ENCODE peak calls at places on chromosomes 1 and 21, in eight cellular contexts. One of them, this sample, is unnamed. For H3K27me3, the result is how much of the 10 kb centered on the place peaks cover.

GRCh38 chr1:5572794-5573193 is 419.4 kb downstream of the NPHP4 start:
- DNase-seq in gastrocnemius medialis: no peak
- DNase-seq in hepatocyte: no peak
- DNase-seq in mammary epithelial cell: no peak
- DNase-seq in cardiac muscle cell: no peak
- DNase-seq in Peyer's patch: no peak
- DNase-seq in pancreas: no peak
- DNase-seq in HepG2: no peak
- DNase-seq in this sample: peak

GRCh38 chr1:19612516-19612915 is 31.6 kb upstream of the NBL1 start:
- DNase-seq in gastrocnemius medialis: no peak
- DNase-seq in hepatocyte: no peak
- DNase-seq in mammary epithelial cell: no peak
- DNase-seq in cardiac muscle cell: no peak
- DNase-seq in Peyer's patch: no peak
- DNase-seq in pancreas: no peak
- DNase-seq in HepG2: no peak
- DNase-seq in this sample: peak

GRCh38 chr1:33905241-33905640 is 41.4 kb downstream of the HMGB4 start:
- DNase-seq in gastrocnemius medialis: no peak
- DNase-seq in hepatocyte: no peak
- DNase-seq in mammary epithelial cell: no peak
- DNase-seq in cardiac muscle cell: no peak
- DNase-seq in Peyer's patch: no peak
- DNase-seq in pancreas: no peak
- DNase-seq in HepG2: no peak
- DNase-seq in this sample: no peak

GRCh38 chr1:185646202-185646683 is 87.9 kb upstream of the HMCN1 start:
- DNase-seq in gastrocnemius medialis: no peak
- DNase-seq in hepatocyte: peak
- DNase-seq in mammary epithelial cell: peak
- DNase-seq in cardiac muscle cell: peak
- DNase-seq in Peyer's patch: no peak
- DNase-seq in pancreas: peak
- DNase-seq in HepG2: peak
- DNase-seq in this sample: peak

GRCh38 chr21:31255036-31255435 is 89.0 kb downstream of the TIAM1 start:
- DNase-seq in gastrocnemius medialis: no peak
- DNase-seq in hepatocyte: no peak
- DNase-seq in mammary epithelial cell: no peak
- DNase-seq in cardiac muscle cell: no peak
- DNase-seq in Peyer's patch: no peak
- DNase-seq in pancreas: no peak
- DNase-seq in HepG2: no peak
- DNase-seq in this sample: no peak

GRCh38 chr1:165815725-165816124 is 11.7 kb upstream of the UCK2 start:
- DNase-seq in gastrocnemius medialis: no peak
- DNase-seq in hepatocyte: peak
- DNase-seq in mammary epithelial cell: no peak
- DNase-seq in cardiac muscle cell: peak
- DNase-seq in Peyer's patch: no peak
- DNase-seq in pancreas: no peak
- DNase-seq in HepG2: no peak
- DNase-seq in this sample: no peak

GRCh38 chr21:31557956-31558838 is 101.3 kb upstream of the SOD1 start:
- DNase-seq in gastrocnemius medialis: no peak
- DNase-seq in hepatocyte: peak
- DNase-seq in mammary epithelial cell: peak
- DNase-seq in cardiac muscle cell: peak
- DNase-seq in Peyer's patch: no peak
- DNase-seq in pancreas: peak
- DNase-seq in HepG2: no peak
- DNase-seq in this sample: peak

GRCh38 chr1:57424231-57425027 is 569 bp upstream of the DAB1 start:
- DNase-seq in gastrocnemius medialis: no peak
- DNase-seq in hepatocyte: peak
- DNase-seq in mammary epithelial cell: no peak
- DNase-seq in cardiac muscle cell: peak
- DNase-seq in Peyer's patch: no peak
- DNase-seq in pancreas: peak
- DNase-seq in HepG2: peak
- DNase-seq in this sample: no peak

GRCh38 chr1:19715334-19716203 is 50.9 kb downstream of the HTR6 start:
- DNase-seq in gastrocnemius medialis: peak
- DNase-seq in hepatocyte: peak
- DNase-seq in mammary epithelial cell: peak
- DNase-seq in cardiac muscle cell: peak
- DNase-seq in Peyer's patch: peak
- DNase-seq in pancreas: peak
- DNase-seq in HepG2: peak
- DNase-seq in this sample: peak

GRCh38 chr1:47940321-47940720 is 56.9 kb downstream of the TRABD2B start:
- DNase-seq in gastrocnemius medialis: no peak
- DNase-seq in hepatocyte: no peak
- DNase-seq in mammary epithelial cell: peak
- DNase-seq in cardiac muscle cell: peak
- DNase-seq in Peyer's patch: no peak
- DNase-seq in pancreas: no peak
- DNase-seq in HepG2: no peak
- DNase-seq in this sample: no peak

GRCh38 chr1:36380003-36380631 is 5.6 kb downstream of the STK40 start:
- DNase-seq in gastrocnemius medialis: no peak
- DNase-seq in hepatocyte: no peak
- DNase-seq in mammary epithelial cell: no peak
- DNase-seq in cardiac muscle cell: no peak
- DNase-seq in Peyer's patch: no peak
- DNase-seq in pancreas: no peak
- DNase-seq in HepG2: peak
- DNase-seq in this sample: no peak

GRCh38 chr1:198018529-198018928 is 101.4 kb downstream of the LHX9 start:
- DNase-seq in gastrocnemius medialis: no peak
- DNase-seq in hepatocyte: peak
- DNase-seq in mammary epithelial cell: peak
- DNase-seq in cardiac muscle cell: peak
- DNase-seq in Peyer's patch: no peak
- DNase-seq in pancreas: no peak
- DNase-seq in HepG2: no peak
- DNase-seq in this sample: no peak

GRCh38 chr1:39720094-39720999 is 18.3 kb upstream of the PPIE start:
- DNase-seq in gastrocnemius medialis: peak
- DNase-seq in hepatocyte: peak
- DNase-seq in mammary epithelial cell: peak
- DNase-seq in cardiac muscle cell: peak
- DNase-seq in Peyer's patch: no peak
- DNase-seq in pancreas: peak
- DNase-seq in HepG2: peak
- DNase-seq in this sample: no peak

GRCh38 chr21:45283019-45283610 is 4.6 kb downstream of the POFUT2 start:
- DNase-seq in gastrocnemius medialis: no peak
- DNase-seq in hepatocyte: no peak
- DNase-seq in mammary epithelial cell: no peak
- DNase-seq in cardiac muscle cell: no peak
- DNase-seq in Peyer's patch: peak
- DNase-seq in pancreas: peak
- DNase-seq in HepG2: no peak
- DNase-seq in this sample: no peak

GRCh38 chr21:45580181-45580575 is 37.9 kb upstream of the SLC19A1 start:
- DNase-seq in gastrocnemius medialis: no peak
- DNase-seq in hepatocyte: no peak
- DNase-seq in mammary epithelial cell: no peak
- DNase-seq in cardiac muscle cell: no peak
- DNase-seq in Peyer's patch: no peak
- DNase-seq in pancreas: no peak
- DNase-seq in HepG2: no peak
- DNase-seq in this sample: peak

GRCh38 chr1:69673301-69673700 is 105.6 kb downstream of the LRRC7 start:
- DNase-seq in gastrocnemius medialis: no peak
- DNase-seq in hepatocyte: no peak
- DNase-seq in mammary epithelial cell: no peak
- DNase-seq in cardiac muscle cell: peak
- DNase-seq in Peyer's patch: no peak
- DNase-seq in pancreas: no peak
- DNase-seq in HepG2: no peak
- DNase-seq in this sample: no peak

GRCh38 chr21:32578107-32578691 is 7.1 kb downstream of the TCP10L start:
- DNase-seq in gastrocnemius medialis: no peak
- DNase-seq in hepatocyte: no peak
- DNase-seq in mammary epithelial cell: peak
- DNase-seq in cardiac muscle cell: peak
- DNase-seq in Peyer's patch: no peak
- DNase-seq in pancreas: no peak
- DNase-seq in HepG2: no peak
- DNase-seq in this sample: peak

GRCh38 chr21:30491963-30492428 is at the start of gene KRTAP19-3:
- DNase-seq in gastrocnemius medialis: no peak
- DNase-seq in hepatocyte: no peak
- DNase-seq in mammary epithelial cell: no peak
- DNase-seq in cardiac muscle cell: no peak
- DNase-seq in Peyer's patch: no peak
- DNase-seq in pancreas: no peak
- DNase-seq in HepG2: no peak
- DNase-seq in this sample: no peak

DNA sequence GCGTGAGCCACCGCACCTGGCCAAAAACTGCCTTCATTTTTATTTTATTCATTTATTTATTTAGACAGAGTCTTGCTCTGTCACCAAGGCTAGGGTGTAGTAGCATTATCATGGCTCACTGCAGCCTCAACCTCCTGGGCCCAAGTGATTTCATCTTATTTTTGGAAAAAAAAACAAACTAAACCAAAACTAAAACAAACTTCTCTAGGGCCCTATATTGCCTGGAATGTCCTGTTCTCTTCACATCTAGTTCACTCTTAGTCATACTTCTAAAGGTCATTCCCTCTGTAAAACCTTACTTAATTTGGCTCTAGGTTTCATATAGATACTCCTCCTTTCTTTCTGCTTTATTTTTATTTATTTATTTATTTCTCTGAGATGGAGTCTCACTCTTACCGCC is 15.6 kb downstream of the RPS27 start:
- DNase-seq in gastrocnemius medialis: no peak
- DNase-seq in hepatocyte: no peak
- DNase-seq in mammary epithelial cell: no peak
- DNase-seq in cardiac muscle cell: no peak
- DNase-seq in Peyer's patch: no peak
- DNase-seq in pancreas: no peak
- DNase-seq in HepG2: no peak
- DNase-seq in this sample: no peak
- TF ChIP-seq CTCF in gastrocnemius medialis: no peak
- TF ChIP-seq CTCF in hepatocyte: no peak
- TF ChIP-seq CTCF in mammary epithelial cell: no peak
- TF ChIP-seq CTCF in cardiac muscle cell: no peak
- TF ChIP-seq CTCF in Peyer's patch: no peak
- TF ChIP-seq CTCF in pancreas: no peak
- TF ChIP-seq CTCF in HepG2: no peak
- TF ChIP-seq CTCF in this sample: no peak

DNA sequence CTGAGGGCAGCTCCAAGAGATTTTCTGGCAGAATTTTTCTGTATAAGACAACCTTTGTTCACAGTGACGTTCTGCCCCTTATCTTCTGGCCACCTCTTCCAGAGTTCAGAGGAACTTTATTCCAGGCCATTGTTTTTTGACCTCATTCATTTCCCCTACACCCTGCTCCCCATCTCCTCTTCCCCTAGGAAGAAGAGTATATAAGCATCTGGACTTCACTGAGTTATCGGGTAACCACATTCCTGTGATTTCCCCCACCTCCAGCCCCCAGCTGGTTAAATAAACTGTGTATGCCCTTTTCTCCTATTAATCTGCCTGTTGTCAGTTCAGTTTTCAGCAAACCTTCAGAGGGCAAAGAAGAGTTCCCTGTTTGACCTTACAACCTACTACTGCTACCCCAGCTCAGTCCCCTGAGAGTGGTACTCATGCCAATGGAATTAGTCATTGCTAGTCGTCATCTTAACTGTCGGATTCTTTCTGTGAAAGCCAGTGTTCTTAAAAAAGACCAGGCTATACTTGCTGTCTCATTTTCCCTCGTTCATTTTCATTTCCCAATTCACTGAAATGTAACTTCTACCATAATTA is 14.3 kb upstream of the ALG14 start:
- DNase-seq in gastrocnemius medialis: peak
- DNase-seq in hepatocyte: peak
- DNase-seq in mammary epithelial cell: peak
- DNase-seq in cardiac muscle cell: peak
- DNase-seq in Peyer's patch: no peak
- DNase-seq in pancreas: peak
- DNase-seq in HepG2: peak
- DNase-seq in this sample: no peak
- H3K27ac ChIP-seq in gastrocnemius medialis: peak
- H3K27ac ChIP-seq in hepatocyte: peak
- H3K27ac ChIP-seq in mammary epithelial cell: no peak
- H3K27ac ChIP-seq in cardiac muscle cell: peak
- H3K27ac ChIP-seq in Peyer's patch: no peak
- H3K27ac ChIP-seq in pancreas: peak
- H3K27ac ChIP-seq in HepG2: peak
- H3K27ac ChIP-seq in this sample: no peak

DNA sequence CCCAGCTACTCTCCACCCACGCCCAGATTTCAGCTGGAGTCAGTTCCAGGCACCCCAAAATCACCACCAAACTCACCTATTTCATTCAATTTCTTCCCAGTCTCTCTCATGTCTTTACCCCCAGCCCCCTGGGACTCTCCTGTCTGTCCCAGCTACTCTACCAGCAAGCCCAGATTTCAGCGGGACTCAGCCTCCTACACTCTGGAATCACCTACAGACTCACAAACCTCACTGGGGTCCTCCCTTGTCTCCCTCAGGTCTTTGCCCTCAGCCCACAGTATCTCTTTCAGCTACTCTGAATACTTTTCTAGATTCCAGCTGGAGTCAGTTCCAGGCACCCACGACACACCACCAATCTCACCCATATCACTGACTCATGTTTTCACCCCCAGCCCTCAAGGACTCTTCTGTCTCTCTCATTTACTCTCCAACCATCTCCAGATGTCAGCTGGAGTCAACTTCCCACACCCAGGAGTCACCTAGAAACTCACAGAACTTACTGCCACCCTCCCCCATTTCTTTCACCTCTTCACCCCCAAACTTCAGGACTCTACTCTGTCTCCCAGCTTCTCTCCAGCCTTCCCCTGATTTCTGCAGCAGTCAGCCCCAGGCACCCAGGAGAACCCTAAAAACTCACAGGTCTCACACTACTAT is 1529.3 kb upstream of the TPTE start:
- DNase-seq in gastrocnemius medialis: no peak
- DNase-seq in hepatocyte: no peak
- DNase-seq in mammary epithelial cell: no peak
- DNase-seq in cardiac muscle cell: no peak
- DNase-seq in Peyer's patch: no peak
- DNase-seq in pancreas: no peak
- DNase-seq in HepG2: no peak
- DNase-seq in this sample: no peak
- H3K27me3 ChIP-seq in gastrocnemius medialis: under half
- H3K27me3 ChIP-seq in hepatocyte: under half
- H3K27me3 ChIP-seq in mammary epithelial cell: under half
- H3K27me3 ChIP-seq in cardiac muscle cell: under half
- H3K27me3 ChIP-seq in Peyer's patch: under half
- H3K27me3 ChIP-seq in pancreas: under half
- H3K27me3 ChIP-seq in HepG2: under half
- H3K27me3 ChIP-seq in this sample: under half

DNA sequence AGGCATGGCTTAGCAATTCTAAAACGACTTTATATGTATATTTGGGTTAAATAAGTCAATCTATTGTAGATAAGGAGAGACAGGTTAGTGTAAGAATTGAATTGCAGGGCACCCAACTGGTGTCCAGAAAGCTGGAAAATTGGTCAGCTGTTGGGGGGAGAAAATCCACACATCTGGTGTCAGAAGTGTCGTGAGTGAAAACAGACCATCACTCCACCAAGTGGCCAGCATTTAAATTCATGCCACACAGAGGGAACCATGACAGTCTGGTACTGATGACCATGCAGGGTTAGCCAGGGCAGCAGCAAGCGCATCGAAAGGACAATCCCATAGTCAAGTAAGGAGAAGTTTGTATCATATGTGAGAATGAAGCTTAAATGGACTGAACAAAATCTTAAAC is 11.7 kb downstream of the LAX1 start:
- DNase-seq in gastrocnemius medialis: no peak
- DNase-seq in hepatocyte: no peak
- DNase-seq in mammary epithelial cell: no peak
- DNase-seq in cardiac muscle cell: no peak
- DNase-seq in Peyer's patch: no peak
- DNase-seq in pancreas: no peak
- DNase-seq in HepG2: no peak
- DNase-seq in this sample: no peak
- TF ChIP-seq CTCF in gastrocnemius medialis: no peak
- TF ChIP-seq CTCF in hepatocyte: peak
- TF ChIP-seq CTCF in mammary epithelial cell: peak
- TF ChIP-seq CTCF in cardiac muscle cell: no peak
- TF ChIP-seq CTCF in Peyer's patch: peak
- TF ChIP-seq CTCF in pancreas: no peak
- TF ChIP-seq CTCF in HepG2: peak
- TF ChIP-seq CTCF in this sample: no peak

This sample was measured in colonic mucosa.